ENCODE peak calls at places on chromosomes 4 and X, in four cellular contexts. K, L, U and W are unnamed samples.

GRCh38 chr4:168857009-168857408 is 153.0 kb downstream of the CBR4 start:
- DNase-seq in U (no peak), L (no peak), K (no peak), W (no peak)

GRCh38 chrX:65720580-65720979 is 53.1 kb downstream of the MSN start:
- DNase-seq in K (no peak), L (no peak), U (no peak), W (peak)

GRCh38 chr4:183544109-183544508 is 39.3 kb downstream of the ING2 start:
- DNase-seq in U (no peak), L (no peak), K (no peak), W (no peak)

GRCh38 chr4:109809657-109810056 is 5.9 kb upstream of the GAR1 start:
- DNase-seq in L (no peak), U (no peak), K (no peak), W (no peak)

GRCh38 chr4:146790515-146790914 is 151.8 kb downstream of the POU4F2 start:
- DNase-seq in K (no peak), L (no peak), U (no peak), W (no peak)

GRCh38 chrX:22273714-22274317 is 1.1 kb downstream of the CBLL2 start:
- DNase-seq in K (no peak), U (no peak), L (no peak), W (no peak)

GRCh38 chrX:134990475-134991473 is at the start of gene SMIM10:
- DNase-seq in L (peak), K (peak), U (no peak), W (peak)

GRCh38 chr4:129326810-129327209 is 230.9 kb downstream of the C4orf33 start:
- DNase-seq in L (no peak), U (no peak), K (no peak), W (no peak)

GRCh38 chr4:183941964-183942363 is 36.9 kb downstream of the STOX2 start:
- DNase-seq in L (no peak), K (no peak), U (no peak), W (no peak)

GRCh38 chrX:39955621-39956020 is 142.1 kb downstream of the BCOR start:
- DNase-seq in U (no peak), L (no peak), K (no peak), W (peak)

GRCh38 chr4:24793219-24794005 is 2.0 kb upstream of the SOD3 start:
- DNase-seq in U (no peak), K (no peak), L (no peak), W (no peak)

DNA sequence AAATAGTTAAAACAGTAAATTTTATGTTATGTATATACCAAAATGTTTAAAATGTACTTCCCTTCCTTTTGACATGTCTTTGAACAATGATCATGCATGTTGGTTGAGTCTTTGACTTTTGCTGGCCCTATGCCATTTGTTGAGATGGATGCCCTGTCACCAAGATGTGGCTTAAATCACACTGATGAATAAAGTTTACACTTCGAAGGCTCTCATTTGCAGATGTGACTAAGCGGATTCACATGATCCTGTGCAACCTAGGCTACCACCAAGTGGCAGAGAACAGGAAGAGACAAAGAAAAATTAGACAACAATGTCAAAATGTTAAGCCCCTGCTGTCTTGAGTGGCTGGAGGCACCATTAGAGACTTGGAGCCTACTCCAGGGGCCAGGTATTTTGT is 139.9 kb downstream of the RAB28 start:
- DNase-seq in U (no peak), L (no peak), K (no peak), W (no peak)
- TF ChIP-seq SPI1 in U (no peak), L (no peak), K (no peak), W (no peak)

GRCh38 chr4:141768954-141769353 is 132.6 kb downstream of the IL15 start:
- DNase-seq in K (no peak), U (no peak), L (no peak), W (no peak)
- TF ChIP-seq SPI1 in K (no peak), U (no peak), L (no peak), W (no peak)

DNA sequence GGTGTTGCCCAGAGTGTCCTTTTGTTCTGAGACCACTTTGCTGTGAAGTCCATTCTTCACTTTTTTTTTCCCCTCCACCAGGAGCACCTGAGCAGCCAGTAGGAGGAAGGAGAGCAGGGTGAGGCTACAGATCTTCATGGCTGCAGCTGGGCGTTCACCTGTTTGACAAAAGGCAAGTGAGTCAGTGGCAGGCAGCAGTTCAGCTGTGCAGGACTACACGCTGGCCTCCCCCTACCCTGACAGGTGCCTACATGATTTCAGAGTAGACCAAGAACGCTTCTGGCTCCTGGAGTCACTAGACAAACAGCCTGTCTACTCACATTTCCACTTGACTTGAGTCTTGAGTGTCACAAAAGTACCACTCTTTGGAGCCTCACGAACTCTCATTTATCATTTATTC is 2.0 kb downstream of the FGFBP1 start:
- DNase-seq in U (no peak), K (no peak), L (no peak), W (no peak)
- TF ChIP-seq SPI1 in U (no peak), K (no peak), L (no peak), W (no peak)

GRCh38 chr4:111267786-111268185 is 644.9 kb upstream of the PITX2 start:
- DNase-seq in U (no peak), L (no peak), K (no peak), W (no peak)

GRCh38 chr4:111274060-111274459 is 651.2 kb upstream of the PITX2 start:
- DNase-seq in U (no peak), K (no peak), L (no peak), W (no peak)

GRCh38 chr4:111266937-111267336 is 644.1 kb upstream of the PITX2 start:
- DNase-seq in U (no peak), K (no peak), L (no peak), W (no peak)

GRCh38 chr4:111268769-111269414 is 646.0 kb upstream of the PITX2 start:
- DNase-seq in L (no peak), K (no peak), U (peak), W (no peak)

DNA sequence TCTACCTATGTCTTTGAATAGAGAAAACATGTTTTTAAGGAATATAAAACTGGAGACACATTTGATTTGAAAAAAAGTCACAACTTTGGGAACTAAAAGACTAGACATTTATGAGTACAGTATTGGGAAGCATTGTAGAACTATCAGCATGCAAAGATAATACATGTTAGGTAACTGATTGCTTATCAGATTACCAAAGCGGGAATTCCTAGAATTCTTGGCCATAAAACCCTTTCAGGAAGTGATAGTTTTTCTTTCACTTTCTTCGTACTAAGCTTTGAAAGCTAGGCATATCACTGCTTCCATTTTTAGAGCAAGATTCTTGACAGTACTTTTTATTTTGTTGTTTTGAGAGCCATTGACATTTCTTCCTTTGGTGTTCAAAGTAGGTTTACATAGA is 646.6 kb upstream of the PITX2 start:
- DNase-seq in K (no peak), L (no peak), U (no peak), W (no peak)
- TF ChIP-seq SPI1 in K (no peak), L (no peak), U (no peak), W (no peak)

DNA sequence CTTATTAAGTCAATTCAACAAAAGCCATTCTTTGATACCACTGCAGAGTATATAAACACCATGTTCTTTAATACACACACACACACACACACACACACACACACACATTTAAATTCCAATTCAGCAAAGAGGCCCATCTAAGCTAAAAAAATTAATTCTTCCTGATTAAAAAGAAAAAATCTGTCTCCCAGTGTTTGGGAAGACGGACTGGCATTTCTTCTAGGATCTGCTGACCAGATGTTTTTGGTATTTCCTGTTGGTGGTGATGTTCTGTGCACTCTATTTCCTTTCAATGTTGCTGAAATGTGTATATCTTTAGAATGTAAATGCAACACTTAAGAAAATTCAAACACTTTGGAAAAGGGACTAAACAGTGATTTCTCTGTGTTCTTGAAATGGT is 243.8 kb downstream of the THOC2 start:
- DNase-seq in L (no peak), U (no peak), K (no peak), W (no peak)
- TF ChIP-seq SPI1 in L (no peak), U (no peak), K (no peak), W (no peak)

DNA sequence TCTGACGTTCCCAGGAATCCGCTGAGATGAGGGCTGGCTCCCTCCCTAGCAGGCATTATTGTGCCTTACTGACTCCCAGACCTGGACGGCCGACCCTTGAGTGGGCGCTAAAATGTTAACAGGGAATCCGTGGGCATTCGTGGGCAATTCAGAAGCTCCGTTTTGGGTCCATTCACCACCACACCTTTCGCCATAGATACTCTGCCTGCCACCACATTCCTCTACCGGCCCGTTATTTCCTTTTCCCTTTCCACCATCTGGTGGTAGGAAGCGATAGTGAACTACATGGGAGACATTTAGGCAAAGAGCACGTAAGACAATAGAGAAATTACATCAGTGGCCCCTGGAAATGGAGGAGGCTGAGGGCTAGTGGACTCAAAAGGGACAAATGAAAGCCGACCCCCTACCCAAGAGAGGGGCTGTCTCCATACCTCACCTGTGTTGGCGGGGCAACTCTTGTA is 1.0 kb upstream of the SH3KBP1 start:
- DNase-seq in K (peak), U (no peak), L (no peak), W (no peak)
- TF ChIP-seq SPI1 in K (no peak), U (no peak), L (no peak), W (no peak)